ENCODE peak calls at places on chromosomes 6 and 20, in ten cellular contexts. D, K, H, R, O, V, P, A, S and Z are unnamed samples.

GRCh38 chr6:54299542-54300269 is 8.5 kb upstream of the TINAG start:
- DNase-seq in O (no peak), H (no peak), S (no peak), K (no peak), R (no peak), P (no peak), V (no peak), A (no peak), D (no peak), Z (no peak)

GRCh38 chr6:30194797-30195690 is 18.2 kb downstream of the TRIM26 start:
- DNase-seq in R (no peak), K (no peak), A (no peak), S (peak; percentile 64), D (no peak), H (no peak), P (no peak), V (no peak), O (no peak), Z (no peak)

GRCh38 chr6:106094964-106095335 is 8.8 kb downstream of the PRDM1 start:
- DNase-seq in S (no peak), D (no peak), K (no peak), V (no peak), R (no peak), H (no peak), A (no peak), O (no peak), P (no peak), Z (no peak)

GRCh38 chr20:51318058-51318960 is 224.2 kb downstream of the NFATC2 start:
- DNase-seq in P (no peak), A (peak; percentile 60), D (peak; percentile 84), O (peak; percentile 47), H (peak; percentile 98), K (no peak), S (no peak), V (peak; percentile 33), R (peak; percentile 37), Z (no peak)

GRCh38 chr20:56628873-56629463 is at the start of gene TFAP2C:
- DNase-seq in K (no peak), R (peak; percentile 84), D (peak; percentile 81), P (peak; percentile 89), H (peak; percentile 78), A (peak; percentile 71), O (no peak), S (no peak), V (peak; percentile 84), Z (peak; percentile 46)

GRCh38 chr20:54073288-54073687 is 2.9 kb upstream of the BCAS1 start:
- DNase-seq in R (no peak), A (no peak), O (no peak), P (no peak), H (no peak), D (no peak), K (no peak), S (no peak), V (no peak), Z (no peak)

GRCh38 chr6:56521988-56522387 is 120.7 kb downstream of the DST start:
- DNase-seq in O (no peak), S (no peak), D (no peak), R (no peak), V (no peak), H (no peak), K (no peak), A (no peak), P (no peak), Z (no peak)

GRCh38 chr6:53042112-53042511 is 23.1 kb upstream of the FBXO9 start:
- DNase-seq in D (no peak), V (no peak), H (no peak), A (no peak), S (no peak), R (peak; percentile 16), K (no peak), P (no peak), O (peak; percentile 35), Z (no peak)

DNA sequence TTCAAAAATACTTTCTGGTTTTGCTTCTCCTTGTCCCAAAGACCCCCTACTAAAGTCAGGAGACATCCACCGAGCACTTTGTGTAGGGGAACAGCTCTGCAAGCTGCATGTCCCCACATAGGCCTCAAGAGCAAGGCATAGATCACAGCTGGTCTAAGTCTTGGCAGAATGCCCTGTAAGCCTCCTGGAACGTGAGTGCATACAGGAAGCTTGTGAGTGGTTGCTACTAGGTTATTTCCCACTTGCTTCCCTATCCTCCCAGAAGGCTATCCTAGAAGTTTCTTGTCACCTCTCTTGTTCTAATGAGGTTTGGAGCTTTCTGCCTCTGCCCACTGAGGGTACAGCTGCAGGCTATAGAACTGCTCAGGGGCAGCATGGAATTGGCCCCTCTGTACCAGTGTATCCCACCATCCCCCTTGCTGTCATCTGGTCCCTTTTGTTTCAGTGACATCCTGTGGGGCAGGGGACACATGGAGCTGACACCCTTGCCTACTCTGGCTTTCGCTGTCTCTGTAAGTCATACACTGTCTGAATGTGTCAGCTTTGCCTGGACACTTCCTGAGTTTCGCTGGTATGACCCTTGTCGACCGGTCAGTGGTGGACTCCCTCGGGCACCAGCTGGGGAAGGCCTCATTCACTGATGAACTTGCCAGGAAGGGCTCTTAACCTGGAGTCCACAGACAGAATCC is 35.6 kb upstream of the KCNK16 start:
- DNase-seq in R (no peak), V (peak; percentile 59), H (no peak), A (peak; percentile 67), P (peak; percentile 76), K (no peak), S (no peak), O (no peak), D (peak; percentile 40), Z (peak; percentile 41)
- TF ChIP-seq EP300 in R (no peak), V (no peak), H (no peak), A (no peak), P (no peak), K (no peak), S (no peak), O (no peak), D (no peak), Z (no peak)

DNA sequence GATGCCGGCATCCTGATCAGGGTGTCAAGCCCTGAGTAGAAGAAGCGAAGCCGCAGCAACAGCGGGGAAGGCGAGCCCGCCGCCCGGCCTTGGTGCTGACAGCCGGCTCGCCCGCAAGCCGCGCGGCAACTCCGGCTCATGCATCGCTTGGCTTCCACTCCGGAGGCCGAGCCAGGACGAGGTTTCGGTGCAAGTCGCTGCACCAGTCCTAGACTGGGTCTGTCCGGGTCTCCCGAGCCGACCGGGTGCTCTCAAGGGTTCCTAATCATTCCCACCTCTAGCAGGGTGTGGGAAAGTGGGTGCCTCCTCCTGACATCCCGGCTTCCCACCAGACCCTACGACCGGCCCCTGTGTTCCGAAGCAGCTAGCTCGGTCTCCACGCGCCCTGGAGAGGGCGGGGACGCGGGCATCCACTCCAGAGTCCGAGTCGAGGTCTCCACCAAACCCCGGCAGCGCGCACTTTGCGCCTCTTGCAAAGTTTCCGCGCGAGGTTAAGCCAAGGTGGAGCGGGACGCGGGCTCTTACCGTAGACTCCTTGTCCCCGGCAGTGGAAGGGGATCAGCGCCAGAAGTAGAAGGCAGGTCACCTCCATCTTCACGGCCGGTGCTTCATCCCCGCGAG is 1.4 kb downstream of the MDGA1 start:
- DNase-seq in P (no peak), R (no peak), A (peak; percentile 31), O (no peak), K (no peak), V (no peak), S (no peak), D (no peak), H (peak; percentile 62), Z (peak; percentile 22)
- TF ChIP-seq EP300 in P (no peak), R (no peak), A (no peak), O (no peak), K (no peak), V (no peak), S (no peak), D (no peak), H (no peak), Z (no peak)

GRCh38 chr6:75267461-75267860 is 17.1 kb downstream of the TMEM30A start:
- DNase-seq in R (no peak), H (no peak), V (no peak), D (no peak), A (no peak), S (no peak), P (no peak), O (no peak), K (no peak), Z (no peak)

GRCh38 chr6:75261299-75261698 is 17.7 kb upstream of the COX7A2 start:
- DNase-seq in D (no peak), A (no peak), S (no peak), V (no peak), P (no peak), O (no peak), R (no peak), K (no peak), H (no peak), Z (no peak)

GRCh38 chr6:75257661-75258060 is 14.1 kb upstream of the COX7A2 start:
- DNase-seq in A (no peak), P (no peak), H (no peak), V (no peak), D (no peak), R (no peak), K (no peak), S (no peak), O (no peak), Z (no peak)

GRCh38 chr6:75266716-75267291 is 17.8 kb downstream of the TMEM30A start:
- DNase-seq in P (no peak), H (no peak), V (no peak), R (peak; percentile 54), D (no peak), K (no peak), A (no peak), S (no peak), O (peak; percentile 42), Z (no peak)

DNA sequence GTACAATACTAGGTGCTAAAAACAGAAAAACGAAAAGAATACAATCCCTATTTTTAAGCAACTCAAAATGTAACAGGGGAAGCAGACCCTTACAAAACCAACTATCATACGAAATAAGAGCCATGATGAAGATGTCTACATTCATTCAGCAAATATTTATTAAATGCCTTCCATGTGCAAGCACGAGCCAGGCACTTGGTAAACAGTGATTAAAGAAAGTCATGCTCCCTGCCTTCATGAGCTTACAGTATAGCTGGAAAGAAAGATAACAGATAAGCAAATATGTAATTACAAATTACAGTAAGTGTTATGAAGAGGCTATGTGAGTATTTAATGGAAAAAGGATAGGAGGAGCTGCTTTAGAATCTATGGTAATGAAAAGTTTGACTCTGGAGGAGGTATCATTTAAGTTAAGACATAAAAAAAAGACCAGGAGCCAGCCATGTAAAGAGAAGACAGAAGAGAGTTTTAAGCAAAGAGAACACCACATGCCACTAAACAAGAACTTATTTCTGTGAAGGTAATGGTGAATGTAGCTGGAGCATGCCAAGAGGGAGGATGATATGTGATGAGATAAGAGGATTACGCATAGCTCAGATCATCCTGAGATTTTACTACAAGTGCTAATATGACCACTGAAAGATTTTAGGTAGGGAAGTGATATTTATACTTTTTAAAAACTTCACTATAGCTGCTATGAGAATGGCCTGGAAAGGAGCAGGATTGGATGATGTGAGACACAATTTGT is 19.3 kb upstream of the COX7A2 start:
- DNase-seq in P (no peak), H (no peak), K (no peak), A (no peak), O (no peak), D (no peak), R (no peak), V (no peak), S (no peak), Z (no peak)
- TF ChIP-seq EP300 in P (no peak), H (no peak), K (no peak), A (no peak), O (no peak), D (no peak), R (no peak), V (no peak), S (no peak), Z (no peak)

DNA sequence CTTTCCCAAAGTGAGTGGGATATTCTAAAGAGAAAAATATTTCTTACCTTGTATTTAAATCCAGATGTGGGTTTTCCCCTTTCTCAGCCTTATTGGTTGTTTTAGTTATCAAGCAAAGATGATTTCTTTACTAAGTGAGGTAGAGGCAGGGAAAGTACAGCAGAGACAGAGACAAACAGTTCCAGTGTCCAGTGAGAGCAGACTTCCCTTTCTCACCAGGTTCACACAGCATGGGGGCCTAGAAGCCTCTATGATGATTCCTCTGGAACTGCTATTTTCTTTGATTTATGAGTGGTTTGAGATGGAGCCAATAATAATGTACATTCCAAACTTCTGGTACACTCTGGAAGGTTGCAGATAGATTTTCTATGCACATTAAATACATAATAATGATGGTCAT is 234.0 kb upstream of the MARCKS start:
- DNase-seq in A (no peak), V (no peak), H (no peak), K (no peak), P (no peak), D (no peak), S (no peak), R (no peak), O (no peak), Z (no peak)
- TF ChIP-seq EP300 in A (no peak), V (no peak), H (no peak), K (no peak), P (no peak), D (no peak), S (no peak), R (no peak), O (no peak), Z (no peak)